ENCODE peak calls at places on chromosome 14, in six cellular contexts. Y is AG10803, U is mesenchymal stem cell, E is Peyer's patch, R is upper lobe of right lung, K is BJ. A is an unnamed sample.

GRCh38 chr14:53963491-53964227 is 7.0 kb upstream of the BMP4 start:
- DNase-seq in Y (no peak), U (peak), E (peak), R (peak), K (no peak), A (no peak)

GRCh38 chr14:34489324-34489723 is 27.3 kb upstream of the SPTSSA start:
- DNase-seq in Y (no peak), U (no peak), E (no peak), R (no peak), K (no peak), A (no peak)

GRCh38 chr14:22251090-22251489 is 337.9 kb downstream of the DAD1 start:
- DNase-seq in Y (no peak), U (no peak), E (no peak), R (no peak), K (no peak), A (no peak)

GRCh38 chr14:92651793-92652382 is 96.5 kb downstream of the LGMN start:
- DNase-seq in Y (no peak), U (no peak), E (peak), R (peak), K (no peak), A (no peak)

GRCh38 chr14:50040401-50040775 is 76.0 kb downstream of the VCPKMT start:
- DNase-seq in Y (peak), U (peak), E (peak), R (no peak), K (no peak), A (peak)

GRCh38 chr14:100417466-100417865 is 94.3 kb downstream of the SLC25A47 start:
- DNase-seq in Y (peak), U (peak), E (peak), R (no peak), K (peak), A (no peak)

GRCh38 chr14:50795127-50795526 is 35.8 kb downstream of the NIN start:
- DNase-seq in Y (no peak), U (no peak), E (no peak), R (no peak), K (no peak), A (no peak)

GRCh38 chr14:54622189-54622958 is 55.4 kb downstream of the SAMD4A start:
- DNase-seq in Y (no peak), U (no peak), E (no peak), R (no peak), K (no peak), A (no peak)

GRCh38 chr14:90522585-90523191 is 125.9 kb downstream of the CALM1 start:
- DNase-seq in Y (no peak), U (no peak), E (no peak), R (no peak), K (no peak), A (no peak)

GRCh38 chr14:75452900-75453816 is 25.3 kb downstream of the JDP2 start:
- DNase-seq in Y (peak), U (peak), E (no peak), R (peak), K (peak), A (no peak)

GRCh38 chr14:96799489-96800056 is 2.4 kb downstream of the VRK1 start:
- DNase-seq in Y (no peak), U (no peak), E (no peak), R (no peak), K (no peak), A (no peak)
- H3K4me3 ChIP-seq in Y (no peak), U (no peak), E (no peak), R (no peak), K (no peak), A (no peak)

GRCh38 chr14:40028991-40029390 is 596.8 kb upstream of the FBXO33 start:
- DNase-seq in Y (no peak), U (no peak), E (no peak), R (no peak), K (no peak), A (no peak)
- H3K4me3 ChIP-seq in Y (no peak), U (no peak), E (no peak), R (no peak), K (no peak), A (no peak)

GRCh38 chr14:81509321-81509720 is 24.3 kb downstream of the SEL1L start:
- DNase-seq in Y (no peak), U (no peak), E (no peak), R (no peak), K (no peak), A (no peak)

GRCh38 chr14:81504864-81505263 is 28.8 kb downstream of the SEL1L start:
- DNase-seq in Y (no peak), U (no peak), E (no peak), R (no peak), K (no peak), A (no peak)

GRCh38 chr14:81511110-81511900 is 22.3 kb downstream of the SEL1L start:
- DNase-seq in Y (no peak), U (peak), E (no peak), R (no peak), K (no peak), A (no peak)

GRCh38 chr14:81506512-81506911 is 27.1 kb downstream of the SEL1L start:
- DNase-seq in Y (no peak), U (no peak), E (no peak), R (no peak), K (no peak), A (no peak)

GRCh38 chr14:81509838-81510452 is 23.7 kb downstream of the SEL1L start:
- DNase-seq in Y (no peak), U (peak), E (no peak), R (no peak), K (no peak), A (no peak)
- H3K4me3 ChIP-seq in Y (no peak), U (peak), E (no peak), R (no peak), K (no peak), A (no peak)

GRCh38 chr14:95382747-95383146 is 63.0 kb upstream of the CLMN start:
- DNase-seq in Y (no peak), U (no peak), E (no peak), R (no peak), K (no peak), A (no peak)
- H3K4me3 ChIP-seq in Y (no peak), U (no peak), E (no peak), R (no peak), K (no peak), A (no peak)

GRCh38 chr14:20626274-20626673 is 15.2 kb downstream of the OR6S1 start:
- DNase-seq in Y (no peak), U (no peak), E (no peak), R (no peak), K (no peak), A (no peak)
- H3K4me3 ChIP-seq in Y (no peak), U (peak), E (no peak), R (no peak), K (no peak), A (peak)

GRCh38 chr14:61712137-61712536 is 16.8 kb downstream of the HIF1A start:
- DNase-seq in Y (no peak), U (no peak), E (no peak), R (no peak), K (no peak), A (no peak)
- H3K4me3 ChIP-seq in Y (no peak), U (peak), E (no peak), R (no peak), K (no peak), A (no peak)